ENCODE peak calls at places on chromosome 2, in seven cellular contexts. One of them, this sample, is unnamed.

GRCh38 chr2:232327089-232328037 is 51.2 kb upstream of the ALPP start:
- DNase-seq in EH: peak; percentile 58
- DNase-seq in breast epithelium: peak; percentile 78
- DNase-seq in NCI-H2029: peak; percentile 10
- DNase-seq in GF-D8: no peak
- DNase-seq in upper lobe of right lung: peak; percentile 84
- DNase-seq in astrocyte of the spinal cord: peak; percentile 53
- DNase-seq in this sample: peak; percentile 83

GRCh38 chr2:240996161-240996833 is 2.1 kb upstream of the SNED1 start:
- DNase-seq in EH: no peak
- DNase-seq in breast epithelium: peak; percentile 37
- DNase-seq in NCI-H2029: no peak
- DNase-seq in GF-D8: no peak
- DNase-seq in upper lobe of right lung: no peak
- DNase-seq in astrocyte of the spinal cord: no peak
- DNase-seq in this sample: no peak

GRCh38 chr2:1750935-1751767 is 6.8 kb upstream of the PXDN start:
- DNase-seq in EH: peak; percentile 90
- DNase-seq in breast epithelium: peak; percentile 84
- DNase-seq in NCI-H2029: peak; percentile 77
- DNase-seq in GF-D8: no peak
- DNase-seq in upper lobe of right lung: peak; percentile 85
- DNase-seq in astrocyte of the spinal cord: peak; percentile 88
- DNase-seq in this sample: peak; percentile 6

GRCh38 chr2:63789318-63790051 is 52.2 kb upstream of the UGP2 start:
- DNase-seq in EH: peak; percentile 59
- DNase-seq in breast epithelium: no peak
- DNase-seq in NCI-H2029: no peak
- DNase-seq in GF-D8: no peak
- DNase-seq in upper lobe of right lung: no peak
- DNase-seq in astrocyte of the spinal cord: peak; percentile 45
- DNase-seq in this sample: no peak

GRCh38 chr2:11870584-11870983 is 124.2 kb downstream of the LPIN1 start:
- DNase-seq in EH: no peak
- DNase-seq in breast epithelium: no peak
- DNase-seq in NCI-H2029: no peak
- DNase-seq in GF-D8: no peak
- DNase-seq in upper lobe of right lung: no peak
- DNase-seq in astrocyte of the spinal cord: no peak
- DNase-seq in this sample: no peak

GRCh38 chr2:239208470-239209180 is 192.2 kb downstream of the HDAC4 start:
- DNase-seq in EH: no peak
- DNase-seq in breast epithelium: peak; percentile 10
- DNase-seq in NCI-H2029: peak; percentile 86
- DNase-seq in GF-D8: no peak
- DNase-seq in upper lobe of right lung: no peak
- DNase-seq in astrocyte of the spinal cord: no peak
- DNase-seq in this sample: no peak

GRCh38 chr2:148930046-148930775 is 55.2 kb downstream of the KIF5C start:
- DNase-seq in EH: no peak
- DNase-seq in breast epithelium: no peak
- DNase-seq in NCI-H2029: no peak
- DNase-seq in GF-D8: no peak
- DNase-seq in upper lobe of right lung: no peak
- DNase-seq in astrocyte of the spinal cord: no peak
- DNase-seq in this sample: no peak

GRCh38 chr2:46563110-46563731 is 83.9 kb downstream of the TMEM247 start:
- DNase-seq in EH: no peak
- DNase-seq in breast epithelium: no peak
- DNase-seq in NCI-H2029: no peak
- DNase-seq in GF-D8: no peak
- DNase-seq in upper lobe of right lung: no peak
- DNase-seq in astrocyte of the spinal cord: no peak
- DNase-seq in this sample: no peak

GRCh38 chr2:96801464-96802280 is 14.4 kb upstream of the CNNM3 start:
- DNase-seq in EH: no peak
- DNase-seq in breast epithelium: no peak
- DNase-seq in NCI-H2029: no peak
- DNase-seq in GF-D8: no peak
- DNase-seq in upper lobe of right lung: no peak
- DNase-seq in astrocyte of the spinal cord: no peak
- DNase-seq in this sample: no peak

GRCh38 chr2:194333091-194333490 is 1323.9 kb upstream of the SLC39A10 start:
- DNase-seq in EH: no peak
- DNase-seq in breast epithelium: no peak
- DNase-seq in NCI-H2029: no peak
- DNase-seq in GF-D8: no peak
- DNase-seq in upper lobe of right lung: no peak
- DNase-seq in astrocyte of the spinal cord: no peak
- DNase-seq in this sample: no peak

GRCh38 chr2:32246911-32247310 is 17.8 kb downstream of the NLRC4 start:
- DNase-seq in EH: no peak
- DNase-seq in breast epithelium: no peak
- DNase-seq in NCI-H2029: peak; percentile 59
- DNase-seq in GF-D8: no peak
- DNase-seq in upper lobe of right lung: no peak
- DNase-seq in astrocyte of the spinal cord: no peak
- DNase-seq in this sample: no peak

GRCh38 chr2:133569416-133569815 is 1.2 kb upstream of the NCKAP5 start:
- DNase-seq in EH: no peak
- DNase-seq in breast epithelium: no peak
- DNase-seq in NCI-H2029: no peak
- DNase-seq in GF-D8: no peak
- DNase-seq in upper lobe of right lung: no peak
- DNase-seq in astrocyte of the spinal cord: no peak
- DNase-seq in this sample: no peak

GRCh38 chr2:11129598-11130449 is 25.4 kb upstream of the SLC66A3 start:
- DNase-seq in EH: no peak
- DNase-seq in breast epithelium: peak; percentile 65
- DNase-seq in NCI-H2029: peak; percentile 58
- DNase-seq in GF-D8: no peak
- DNase-seq in upper lobe of right lung: peak; percentile 90
- DNase-seq in astrocyte of the spinal cord: no peak
- DNase-seq in this sample: peak; percentile 81

GRCh38 chr2:189534854-189535253 is 45.7 kb downstream of the SLC40A1 start:
- DNase-seq in EH: peak; percentile 70
- DNase-seq in breast epithelium: no peak
- DNase-seq in NCI-H2029: no peak
- DNase-seq in GF-D8: no peak
- DNase-seq in upper lobe of right lung: no peak
- DNase-seq in astrocyte of the spinal cord: peak; percentile 46
- DNase-seq in this sample: no peak

GRCh38 chr2:131104487-131105155 is 515 bp upstream of the PLEKHB2 start:
- DNase-seq in EH: peak; percentile 80
- DNase-seq in breast epithelium: peak; percentile 68
- DNase-seq in NCI-H2029: peak; percentile 62
- DNase-seq in GF-D8: peak; percentile 75
- DNase-seq in upper lobe of right lung: peak; percentile 81
- DNase-seq in astrocyte of the spinal cord: no peak
- DNase-seq in this sample: peak; percentile 52

GRCh38 chr2:128486640-128487375 is 168.1 kb upstream of the HS6ST1 start:
- DNase-seq in EH: no peak
- DNase-seq in breast epithelium: no peak
- DNase-seq in NCI-H2029: no peak
- DNase-seq in GF-D8: no peak
- DNase-seq in upper lobe of right lung: peak; percentile 35
- DNase-seq in astrocyte of the spinal cord: no peak
- DNase-seq in this sample: no peak

GRCh38 chr2:239577306-239577705 is 176.5 kb upstream of the HDAC4 start:
- DNase-seq in EH: no peak
- DNase-seq in breast epithelium: no peak
- DNase-seq in NCI-H2029: no peak
- DNase-seq in GF-D8: no peak
- DNase-seq in upper lobe of right lung: peak; percentile 26
- DNase-seq in astrocyte of the spinal cord: no peak
- DNase-seq in this sample: no peak

GRCh38 chr2:196783431-196784094 is 15.9 kb downstream of the GTF3C3 start:
- DNase-seq in EH: peak; percentile 73
- DNase-seq in breast epithelium: no peak
- DNase-seq in NCI-H2029: no peak
- DNase-seq in GF-D8: no peak
- DNase-seq in upper lobe of right lung: no peak
- DNase-seq in astrocyte of the spinal cord: peak; percentile 47
- DNase-seq in this sample: peak; percentile 15

GRCh38 chr2:137865954-137866540 is 98.2 kb upstream of the HNMT start:
- DNase-seq in EH: peak; percentile 42
- DNase-seq in breast epithelium: no peak
- DNase-seq in NCI-H2029: peak; percentile 20
- DNase-seq in GF-D8: no peak
- DNase-seq in upper lobe of right lung: no peak
- DNase-seq in astrocyte of the spinal cord: peak; percentile 54
- DNase-seq in this sample: peak; percentile 44

GRCh38 chr2:210007895-210008294 is 5.5 kb downstream of the RPE start:
- DNase-seq in EH: no peak
- DNase-seq in breast epithelium: no peak
- DNase-seq in NCI-H2029: no peak
- DNase-seq in GF-D8: no peak
- DNase-seq in upper lobe of right lung: no peak
- DNase-seq in astrocyte of the spinal cord: no peak
- DNase-seq in this sample: no peak

GRCh38 chr2:128690431-128690830 is 371.8 kb upstream of the HS6ST1 start:
- DNase-seq in EH: no peak
- DNase-seq in breast epithelium: no peak
- DNase-seq in NCI-H2029: peak; percentile 64
- DNase-seq in GF-D8: no peak
- DNase-seq in upper lobe of right lung: no peak
- DNase-seq in astrocyte of the spinal cord: no peak
- DNase-seq in this sample: no peak

GRCh38 chr2:86598966-86599365 is 24.7 kb downstream of the RNF103 start:
- DNase-seq in EH: no peak
- DNase-seq in breast epithelium: no peak
- DNase-seq in NCI-H2029: no peak
- DNase-seq in GF-D8: no peak
- DNase-seq in upper lobe of right lung: no peak
- DNase-seq in astrocyte of the spinal cord: no peak
- DNase-seq in this sample: no peak

GRCh38 chr2:203225423-203226039 is 13.3 kb upstream of the CYP20A1 start:
- DNase-seq in EH: peak; percentile 30
- DNase-seq in breast epithelium: no peak
- DNase-seq in NCI-H2029: no peak
- DNase-seq in GF-D8: no peak
- DNase-seq in upper lobe of right lung: no peak
- DNase-seq in astrocyte of the spinal cord: no peak
- DNase-seq in this sample: peak; percentile 32

GRCh38 chr2:48080534-48081316 is 174.4 kb upstream of the FBXO11 start:
- DNase-seq in EH: no peak
- DNase-seq in breast epithelium: no peak
- DNase-seq in NCI-H2029: no peak
- DNase-seq in GF-D8: no peak
- DNase-seq in upper lobe of right lung: no peak
- DNase-seq in astrocyte of the spinal cord: no peak
- DNase-seq in this sample: no peak

GRCh38 chr2:27638709-27639108 is 9.9 kb downstream of the GPN1 start:
- DNase-seq in EH: peak; percentile 54
- DNase-seq in breast epithelium: no peak
- DNase-seq in NCI-H2029: no peak
- DNase-seq in GF-D8: no peak
- DNase-seq in upper lobe of right lung: no peak
- DNase-seq in astrocyte of the spinal cord: peak; percentile 91
- DNase-seq in this sample: no peak

GRCh38 chr2:130765464-130765863 is 10.1 kb downstream of the AMER3 start:
- DNase-seq in EH: no peak
- DNase-seq in breast epithelium: no peak
- DNase-seq in NCI-H2029: no peak
- DNase-seq in GF-D8: no peak
- DNase-seq in upper lobe of right lung: no peak
- DNase-seq in astrocyte of the spinal cord: no peak
- DNase-seq in this sample: no peak

GRCh38 chr2:6888724-6889123 is 11.1 kb downstream of the RSAD2 start:
- DNase-seq in EH: no peak
- DNase-seq in breast epithelium: no peak
- DNase-seq in NCI-H2029: no peak
- DNase-seq in GF-D8: no peak
- DNase-seq in upper lobe of right lung: no peak
- DNase-seq in astrocyte of the spinal cord: no peak
- DNase-seq in this sample: no peak

GRCh38 chr2:216066255-216066654 is 15.4 kb downstream of the PECR start:
- DNase-seq in EH: peak; percentile 75
- DNase-seq in breast epithelium: no peak
- DNase-seq in NCI-H2029: no peak
- DNase-seq in GF-D8: no peak
- DNase-seq in upper lobe of right lung: no peak
- DNase-seq in astrocyte of the spinal cord: peak; percentile 90
- DNase-seq in this sample: no peak

GRCh38 chr2:230902180-230902899 is 22.7 kb downstream of the GPR55 start:
- DNase-seq in EH: peak; percentile 67
- DNase-seq in breast epithelium: peak; percentile 52
- DNase-seq in NCI-H2029: no peak
- DNase-seq in GF-D8: no peak
- DNase-seq in upper lobe of right lung: peak; percentile 67
- DNase-seq in astrocyte of the spinal cord: peak; percentile 62
- DNase-seq in this sample: peak; percentile 69

GRCh38 chr2:193101591-193101990 is 906.9 kb upstream of the TMEFF2 start:
- DNase-seq in EH: no peak
- DNase-seq in breast epithelium: no peak
- DNase-seq in NCI-H2029: no peak
- DNase-seq in GF-D8: no peak
- DNase-seq in upper lobe of right lung: no peak
- DNase-seq in astrocyte of the spinal cord: no peak
- DNase-seq in this sample: no peak

GRCh38 chr2:240467149-240467642 is 31.7 kb downstream of the GPC1 start:
- DNase-seq in EH: no peak
- DNase-seq in breast epithelium: no peak
- DNase-seq in NCI-H2029: no peak
- DNase-seq in GF-D8: no peak
- DNase-seq in upper lobe of right lung: no peak
- DNase-seq in astrocyte of the spinal cord: no peak
- DNase-seq in this sample: peak; percentile 1

GRCh38 chr2:109136542-109136941 is 7.5 kb downstream of the SH3RF3 start:
- DNase-seq in EH: no peak
- DNase-seq in breast epithelium: no peak
- DNase-seq in NCI-H2029: no peak
- DNase-seq in GF-D8: no peak
- DNase-seq in upper lobe of right lung: no peak
- DNase-seq in astrocyte of the spinal cord: no peak
- DNase-seq in this sample: no peak

GRCh38 chr2:180823546-180824141 is 156.8 kb upstream of the UBE2E3 start:
- DNase-seq in EH: peak; percentile 63
- DNase-seq in breast epithelium: no peak
- DNase-seq in NCI-H2029: no peak
- DNase-seq in GF-D8: no peak
- DNase-seq in upper lobe of right lung: no peak
- DNase-seq in astrocyte of the spinal cord: peak; percentile 54
- DNase-seq in this sample: no peak

GRCh38 chr2:120620025-120620793 is 115.5 kb upstream of the GLI2 start:
- DNase-seq in EH: peak; percentile 51
- DNase-seq in breast epithelium: no peak
- DNase-seq in NCI-H2029: no peak
- DNase-seq in GF-D8: no peak
- DNase-seq in upper lobe of right lung: no peak
- DNase-seq in astrocyte of the spinal cord: peak; percentile 43
- DNase-seq in this sample: no peak

GRCh38 chr2:65834062-65834461 is 401.7 kb upstream of the SPRED2 start:
- DNase-seq in EH: no peak
- DNase-seq in breast epithelium: no peak
- DNase-seq in NCI-H2029: no peak
- DNase-seq in GF-D8: no peak
- DNase-seq in upper lobe of right lung: no peak
- DNase-seq in astrocyte of the spinal cord: no peak
- DNase-seq in this sample: no peak

GRCh38 chr2:64244049-64244446 is 99.8 kb upstream of the PELI1 start:
- DNase-seq in EH: no peak
- DNase-seq in breast epithelium: no peak
- DNase-seq in NCI-H2029: no peak
- DNase-seq in GF-D8: no peak
- DNase-seq in upper lobe of right lung: no peak
- DNase-seq in astrocyte of the spinal cord: no peak
- DNase-seq in this sample: no peak

GRCh38 chr2:120318626-120319025 is 27.3 kb upstream of the INHBB start:
- DNase-seq in EH: peak; percentile 7
- DNase-seq in breast epithelium: no peak
- DNase-seq in NCI-H2029: no peak
- DNase-seq in GF-D8: no peak
- DNase-seq in upper lobe of right lung: no peak
- DNase-seq in astrocyte of the spinal cord: no peak
- DNase-seq in this sample: no peak

GRCh38 chr2:172531309-172531708 is 24.6 kb upstream of the PDK1 start:
- DNase-seq in EH: no peak
- DNase-seq in breast epithelium: no peak
- DNase-seq in NCI-H2029: no peak
- DNase-seq in GF-D8: no peak
- DNase-seq in upper lobe of right lung: no peak
- DNase-seq in astrocyte of the spinal cord: no peak
- DNase-seq in this sample: no peak